ENCODE peak calls at places on chromosomes 1 and 21, in five cellular contexts. C, E, J, M and O are unnamed samples.

GRCh38 chr1:65992160-65993046 is 199.7 kb downstream of the PDE4B start:
- DNase-seq in C (peak), E (no peak), J (no peak), M (no peak), O (no peak)

GRCh38 chr1:118927826-118928225 is 60.3 kb downstream of the TBX15 start:
- DNase-seq in C (no peak), E (no peak), J (no peak), M (no peak), O (no peak)

GRCh38 chr21:45982256-45982757 is 737 bp downstream of the COL6A1 start:
- DNase-seq in C (no peak), E (peak), J (no peak), M (no peak), O (no peak)

GRCh38 chr1:94986783-94987182 is 59.9 kb upstream of the CNN3 start:
- DNase-seq in C (peak), E (no peak), J (no peak), M (no peak), O (peak)

GRCh38 chr1:59750612-59751395 is 63.9 kb upstream of the HOOK1 start:
- DNase-seq in C (peak), E (no peak), J (peak), M (no peak), O (peak)

GRCh38 chr21:26127918-26128317 is 42.7 kb downstream of the APP start:
- DNase-seq in C (peak), E (no peak), J (no peak), M (no peak), O (peak)

GRCh38 chr1:207020016-207020708 is 12.4 kb downstream of the C1orf116 start:
- DNase-seq in C (no peak), E (no peak), J (no peak), M (peak), O (no peak)

GRCh38 chr1:75233302-75233929 is 99.2 kb downstream of the LHX8 start:
- DNase-seq in C (peak), E (no peak), J (peak), M (no peak), O (peak)

GRCh38 chr1:99247199-99247598 is 17.1 kb upstream of the PLPPR4 start:
- DNase-seq in C (no peak), E (no peak), J (no peak), M (no peak), O (no peak)

GRCh38 chr1:96059736-96060135 is 661.8 kb upstream of the PTBP2 start:
- DNase-seq in C (no peak), E (no peak), J (no peak), M (no peak), O (no peak)

GRCh38 chr21:29716753-29717152 is 223.0 kb downstream of the GRIK1 start:
- DNase-seq in C (no peak), E (no peak), J (no peak), M (no peak), O (no peak)

GRCh38 chr1:93219443-93219842 is 38.9 kb downstream of the CCDC18 start:
- DNase-seq in C (peak), E (no peak), J (no peak), M (no peak), O (no peak)

GRCh38 chr1:43540653-43541071 is 10.0 kb downstream of the PTPRF start:
- DNase-seq in C (peak), E (no peak), J (no peak), M (no peak), O (no peak)

GRCh38 chr1:24385160-24385939 is 28.2 kb downstream of the STPG1 start:
- DNase-seq in C (peak), E (no peak), J (no peak), M (peak), O (peak)
- H3K4me3 ChIP-seq in C (no peak), E (no peak), J (no peak), M (no peak), O (no peak)

GRCh38 chr1:155305881-155306391 is 2.7 kb upstream of the FDPS start:
- DNase-seq in C (no peak), E (no peak), J (no peak), M (no peak), O (no peak)

GRCh38 chr1:155301342-155301841 is at the start of gene PKLR:
- DNase-seq in C (no peak), E (no peak), J (no peak), M (no peak), O (no peak)

GRCh38 chr1:155300553-155301329 is 497 bp downstream of the PKLR start:
- DNase-seq in C (no peak), E (no peak), J (no peak), M (peak), O (no peak)

GRCh38 chr1:155307247-155307740 is 1.4 kb upstream of the FDPS start:
- DNase-seq in C (peak), E (no peak), J (no peak), M (no peak), O (peak)

GRCh38 chr1:155304558-155305063 is 3.4 kb upstream of the PKLR start:
- DNase-seq in C (no peak), E (no peak), J (no peak), M (no peak), O (no peak)
- TF ChIP-seq CTCF in C (no peak), E (no peak), J (no peak), M (no peak), O (no peak)

GRCh38 chr21:37338671-37339526 is 27.7 kb upstream of the DYRK1A start:
- DNase-seq in C (peak), E (peak), J (peak), M (peak), O (peak)
- H3K4me3 ChIP-seq in C (no peak), E (peak), J (peak), M (no peak), O (peak)

GRCh38 chr1:50108497-50109073 is at the start of gene ELAVL4:
- DNase-seq in C (no peak), E (no peak), J (no peak), M (no peak), O (no peak)

GRCh38 chr1:50109647-50110075 is 941 bp downstream of the ELAVL4 start:
- DNase-seq in C (no peak), E (no peak), J (no peak), M (no peak), O (no peak)

GRCh38 chr1:50106095-50106761 is 2.5 kb upstream of the ELAVL4 start:
- DNase-seq in C (no peak), E (no peak), J (no peak), M (no peak), O (no peak)

GRCh38 chr1:50103615-50104081 is 5.1 kb upstream of the ELAVL4 start:
- DNase-seq in C (no peak), E (no peak), J (no peak), M (no peak), O (no peak)

DNA sequence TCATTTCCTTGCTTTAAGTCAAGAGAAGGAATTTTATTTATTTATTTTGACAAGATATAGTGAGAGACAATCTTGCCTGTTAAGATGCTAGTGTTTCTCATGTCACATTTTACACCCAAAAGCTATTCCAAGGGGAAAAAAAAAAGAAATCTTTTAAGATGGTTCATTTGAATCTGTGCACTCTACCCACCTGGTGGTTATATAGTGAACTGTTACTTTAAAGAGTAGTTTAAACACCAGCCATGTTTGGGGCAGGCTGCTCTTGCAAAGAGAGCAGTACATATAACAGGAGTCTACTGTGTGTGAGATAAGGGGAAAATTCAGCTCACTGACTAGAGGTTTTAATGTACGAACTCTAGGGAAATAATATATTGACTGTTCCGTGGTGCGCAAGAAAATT is 3.3 kb upstream of the ELAVL4 start:
- DNase-seq in C (no peak), E (no peak), J (no peak), M (no peak), O (no peak)
- TF ChIP-seq CTCF in C (no peak), E (peak), J (no peak), M (peak), O (no peak)